ENCODE peak calls at places on chromosome 2, in four cellular contexts. D, B, G and A are unnamed samples.
A peak's percentile ranks its signal among the peaks of the same experiment; 100 is the strongest.

GRCh38 chr2:151611351-151611750 is 122.9 kb downstream of the NEB start:
- DNase-seq in D (no peak), B (no peak), G (no peak), A (no peak)

GRCh38 chr2:189791338-189792042 is 7.2 kb downstream of the PMS1 start:
- DNase-seq in D (no peak), B (no peak), G (no peak), A (no peak)

GRCh38 chr2:210842896-210843295 is 286.5 kb downstream of the CPS1 start:
- DNase-seq in D (no peak), B (no peak), G (no peak), A (no peak)

GRCh38 chr2:26675651-26676255 is 16.8 kb upstream of the KCNK3 start:
- DNase-seq in D (no peak), B (no peak), G (no peak), A (no peak)

GRCh38 chr2:82789886-82790276 is 1669.2 kb downstream of the SUCLG1 start:
- DNase-seq in D (no peak), B (no peak), G (no peak), A (no peak)

GRCh38 chr2:108330971-108331370 is 42.3 kb downstream of the SULT1C2 start:
- DNase-seq in D (no peak), B (peak; percentile 3), G (no peak), A (no peak)

GRCh38 chr2:190856985-190857384 is 23.6 kb upstream of the GLS start:
- DNase-seq in D (no peak), B (peak; percentile 1), G (no peak), A (no peak)

GRCh38 chr2:44715671-44716077 is 225.8 kb upstream of the SIX3 start:
- DNase-seq in D (no peak), B (no peak), G (no peak), A (no peak)

GRCh38 chr2:192153561-192153960 is 41.2 kb downstream of the TMEFF2 start:
- DNase-seq in D (no peak), B (no peak), G (no peak), A (no peak)

GRCh38 chr2:51247252-51247651 is 215.3 kb upstream of the NRXN1 start:
- DNase-seq in D (no peak), B (no peak), G (no peak), A (no peak)

GRCh38 chr2:168528469-168528868 is 72.4 kb downstream of the CERS6 start:
- DNase-seq in D (no peak), B (no peak), G (no peak), A (no peak)

GRCh38 chr2:67872481-67872880 is 190.3 kb downstream of the C1D start:
- DNase-seq in D (peak; percentile 52), B (no peak), G (no peak), A (no peak)

GRCh38 chr2:235658371-235659174 is 164.7 kb downstream of the AGAP1 start:
- DNase-seq in D (peak; percentile 43), B (no peak), G (no peak), A (no peak)

GRCh38 chr2:193549661-193550060 is 1354.9 kb upstream of the TMEFF2 start:
- DNase-seq in D (no peak), B (peak; percentile 45), G (no peak), A (no peak)

GRCh38 chr2:237600205-237600846 is 9.8 kb upstream of the RAB17 start:
- DNase-seq in D (no peak), B (peak; percentile 65), G (no peak), A (no peak)

GRCh38 chr2:149715005-149715592 is 127.5 kb upstream of the MMADHC start:
- DNase-seq in D (no peak), B (peak; percentile 7), G (no peak), A (no peak)

GRCh38 chr2:177315303-177315887 is 50.9 kb upstream of the NFE2L2 start:
- DNase-seq in D (no peak), B (no peak), G (no peak), A (no peak)

GRCh38 chr2:96891591-96892333 is 21.9 kb upstream of the SEMA4C start:
- DNase-seq in D (no peak), B (no peak), G (no peak), A (no peak)

GRCh38 chr2:197097578-197098366 is 171.3 kb upstream of the PGAP1 start:
- DNase-seq in D (no peak), B (no peak), G (no peak), A (no peak)

GRCh38 chr2:7438855-7439254 is 521.6 kb downstream of the RNF144A start:
- DNase-seq in D (no peak), B (no peak), G (no peak), A (no peak)

GRCh38 chr2:134238371-134238770 is 15.5 kb upstream of the MGAT5 start:
- DNase-seq in D (no peak), B (no peak), G (no peak), A (no peak)

GRCh38 chr2:44358498-44358897 is 2.8 kb downstream of the PREPL start:
- DNase-seq in D (peak; percentile 27), B (no peak), G (no peak), A (no peak)

GRCh38 chr2:215791481-215791937 is 221.8 kb downstream of the MREG start:
- DNase-seq in D (no peak), B (peak; percentile 32), G (no peak), A (no peak)

GRCh38 chr2:144111443-144111842 is 408.5 kb downstream of the ZEB2 start:
- DNase-seq in D (no peak), B (no peak), G (no peak), A (no peak)